ENCODE peak calls at places on chromosomes 1 and 21, in five cellular contexts. B, G, J, T and K are unnamed samples.

GRCh38 chr1:112454316-112454715 is 54.4 kb upstream of the WNT2B start:
- DNase-seq in B (no peak), J (no peak), T (no peak), G (no peak), K (no peak)

GRCh38 chr1:30809514-30810263 is 52.1 kb upstream of the LAPTM5 start:
- DNase-seq in B (no peak), J (peak; percentile 87), T (no peak), G (peak; percentile 31), K (no peak)

GRCh38 chr1:37741130-37741529 is 23.8 kb downstream of the EPHA10 start:
- DNase-seq in J (peak; percentile 20), T (no peak), B (no peak), G (no peak), K (no peak)

GRCh38 chr1:180042994-180043622 is 88.5 kb downstream of the CEP350 start:
- DNase-seq in J (peak; percentile 45), T (no peak), G (no peak), B (no peak), K (no peak)

GRCh38 chr1:160083968-160084770 is 2.8 kb downstream of the KCNJ9 start:
- DNase-seq in J (peak; percentile 29), B (peak; percentile 93), T (peak; percentile 63), G (peak; percentile 78), K (no peak)

GRCh38 chr1:224644553-224645154 is 28.5 kb downstream of the CNIH3 start:
- DNase-seq in T (no peak), J (no peak), B (peak; percentile 62), G (peak; percentile 52), K (peak; percentile 64)

GRCh38 chr1:11535761-11536572 is 57.0 kb downstream of the DISP3 start:
- DNase-seq in G (no peak), J (no peak), T (no peak), B (no peak), K (no peak)

GRCh38 chr1:74422379-74423155 is 89.8 kb downstream of the LRRC53 start:
- DNase-seq in T (no peak), G (no peak), B (no peak), J (peak; percentile 64), K (no peak)

GRCh38 chr1:36306902-36307456 is 811 bp downstream of the SH3D21 start:
- DNase-seq in J (peak; percentile 90), B (peak; percentile 93), T (peak; percentile 93), G (peak; percentile 99), K (peak; percentile 97)

GRCh38 chr1:68231627-68232303 is 558 bp downstream of the WLS start:
- DNase-seq in B (peak; percentile 85), T (peak; percentile 48), G (peak; percentile 90), J (peak; percentile 79), K (no peak)

GRCh38 chr1:44531785-44532566 is 126.9 kb downstream of the RNF220 start:
- DNase-seq in J (peak; percentile 76), T (no peak), B (no peak), G (no peak), K (no peak)

GRCh38 chr1:28163496-28164120 is 12.9 kb downstream of the PTAFR start:
- DNase-seq in T (no peak), G (no peak), B (no peak), J (peak; percentile 52), K (no peak)

GRCh38 chr1:167491586-167492408 is 26.5 kb downstream of the CD247 start:
- DNase-seq in B (no peak), G (peak; percentile 50), T (no peak), J (no peak), K (no peak)

GRCh38 chr1:56404561-56405030 is 174.8 kb downstream of the PLPP3 start:
- DNase-seq in J (peak; percentile 84), T (peak; percentile 24), B (no peak), G (no peak), K (no peak)

GRCh38 chr1:235703516-235703915 is 53.9 kb upstream of the GNG4 start:
- DNase-seq in T (no peak), B (no peak), J (peak; percentile 70), G (no peak), K (no peak)

GRCh38 chr1:244272471-244273261 is 179.0 kb downstream of the ADSS2 start:
- DNase-seq in T (peak; percentile 25), J (peak; percentile 79), B (peak; percentile 76), G (peak; percentile 84), K (peak; percentile 77)

GRCh38 chr1:113940365-113941244 is 11.5 kb downstream of the HIPK1 start:
- DNase-seq in G (no peak), J (no peak), T (no peak), B (no peak), K (peak; percentile 55)

GRCh38 chr1:8463144-8463927 is 145.4 kb downstream of the SLC45A1 start:
- DNase-seq in J (peak; percentile 79), G (no peak), B (peak; percentile 46), T (no peak), K (peak; percentile 42)

GRCh38 chr1:6496360-6496704 is 4.9 kb upstream of the PLEKHG5 start:
- DNase-seq in J (no peak), T (no peak), G (peak; percentile 44), B (no peak), K (no peak)

GRCh38 chr1:234724517-234725176 is 114.7 kb upstream of the IRF2BP2 start:
- DNase-seq in J (no peak), G (peak; percentile 32), T (peak; percentile 75), B (peak; percentile 85), K (no peak)

GRCh38 chr21:26842976-26843911 is 2.0 kb downstream of the ADAMTS1 start:
- DNase-seq in J (peak; percentile 94), B (peak; percentile 97), T (peak; percentile 90), G (peak; percentile 81), K (no peak)

GRCh38 chr1:30633294-30633693 is 90.1 kb downstream of the MATN1 start:
- DNase-seq in T (no peak), J (no peak), B (no peak), G (no peak), K (no peak)

GRCh38 chr1:112698366-112699310 is 8.3 kb downstream of the RHOC start:
- DNase-seq in G (no peak), B (peak; percentile 80), J (no peak), T (peak; percentile 67), K (no peak)

GRCh38 chr1:243495442-243496172 is 239.8 kb downstream of the SDCCAG8 start:
- DNase-seq in T (peak; percentile 29), B (no peak), G (no peak), J (peak; percentile 64), K (no peak)

GRCh38 chr1:203480084-203480483 is 4.5 kb downstream of the PRELP start:
- DNase-seq in B (no peak), G (no peak), T (no peak), J (peak; percentile 48), K (no peak)

GRCh38 chr1:203478986-203479385 is 3.4 kb downstream of the PRELP start:
- DNase-seq in T (no peak), J (no peak), B (no peak), G (peak; percentile 57), K (no peak)

GRCh38 chr1:203479646-203480045 is 4.0 kb downstream of the PRELP start:
- DNase-seq in T (no peak), B (no peak), J (no peak), G (no peak), K (no peak)

GRCh38 chr1:203477748-203478147 is 2.1 kb downstream of the PRELP start:
- DNase-seq in B (no peak), T (no peak), G (no peak), J (no peak), K (no peak)

GRCh38 chr1:203478231-203478630 is 2.6 kb downstream of the PRELP start:
- DNase-seq in G (no peak), T (no peak), B (no peak), J (no peak), K (no peak)
- H3K27ac ChIP-seq in G (no peak overlapping the region), T (peak overlapping the region; percentile 30), B (no peak overlapping the region), J (no peak overlapping the region), K (no peak overlapping the region)

GRCh38 chr1:218315638-218316037 is 29.5 kb upstream of the TGFB2 start:
- DNase-seq in J (no peak), T (no peak), B (no peak), G (no peak), K (no peak)

GRCh38 chr1:218312509-218312908 is 27.4 kb downstream of the RRP15 start:
- DNase-seq in G (no peak), J (peak; percentile 52), B (no peak), T (no peak), K (no peak)

GRCh38 chr1:218322762-218323161 is 22.4 kb upstream of the TGFB2 start:
- DNase-seq in B (no peak), G (no peak), J (no peak), T (no peak), K (no peak)

DNA sequence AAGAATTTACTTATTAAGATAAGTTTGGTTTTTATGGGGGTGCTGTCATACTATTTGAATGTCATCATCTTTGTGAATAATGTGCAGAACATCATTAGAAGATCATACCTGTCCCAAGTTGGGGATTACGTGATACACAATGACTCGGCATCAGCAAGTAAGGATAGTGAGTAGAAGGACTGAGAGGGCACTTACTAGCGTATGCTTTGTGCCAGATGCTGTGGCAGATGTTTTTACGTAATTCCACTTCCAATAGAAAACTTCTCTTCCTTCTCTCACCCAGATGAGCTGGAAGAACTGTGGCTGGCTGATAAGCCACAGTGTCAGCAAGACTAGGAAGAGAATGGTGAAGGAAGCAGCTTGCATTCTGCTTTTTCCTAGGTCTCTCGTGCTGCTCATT is 28.1 kb upstream of the TGFB2 start:
- DNase-seq in G (no peak), T (no peak), B (no peak), J (no peak), K (no peak)
- H3K27ac ChIP-seq in G (peak overlapping the region; percentile 38), T (no peak overlapping the region), B (no peak overlapping the region), J (no peak overlapping the region), K (no peak overlapping the region)

GRCh38 chr1:40337448-40337847 is 20.4 kb upstream of the COL9A2 start:
- DNase-seq in J (no peak), T (no peak), G (no peak), B (no peak), K (no peak)

GRCh38 chr1:40341509-40342380 is 24.7 kb upstream of the COL9A2 start:
- DNase-seq in B (no peak), G (no peak), T (no peak), J (no peak), K (peak; percentile 50)

GRCh38 chr1:40338745-40339419 is 21.8 kb upstream of the COL9A2 start:
- DNase-seq in J (peak; percentile 61), T (peak; percentile 80), G (peak; percentile 85), B (peak; percentile 90), K (peak; percentile 88)

GRCh38 chr1:40344597-40344996 is 27.5 kb upstream of the COL9A2 start:
- DNase-seq in B (peak; percentile 23), G (no peak), T (no peak), J (peak; percentile 65), K (peak; percentile 45)

GRCh38 chr1:40339420-40340323 is 22.6 kb upstream of the COL9A2 start:
- DNase-seq in B (peak; percentile 8), J (no peak), G (no peak), T (no peak), K (no peak)
- H3K27ac ChIP-seq in B (no peak overlapping the region), J (no peak overlapping the region), G (no peak overlapping the region), T (no peak overlapping the region), K (no peak overlapping the region)

GRCh38 chr1:230332429-230333088 is 93.6 kb downstream of the PGBD5 start:
- DNase-seq in G (peak; percentile 61), B (no peak), T (no peak), J (peak; percentile 40), K (no peak)

GRCh38 chr1:230334447-230334837 is 91.7 kb downstream of the PGBD5 start:
- DNase-seq in T (no peak), J (no peak), B (no peak), G (no peak), K (no peak)

GRCh38 chr1:230335861-230336549 is 90.1 kb downstream of the PGBD5 start:
- DNase-seq in J (no peak), T (no peak), G (no peak), B (no peak), K (no peak)

GRCh38 chr1:230337266-230337665 is 88.9 kb downstream of the PGBD5 start:
- DNase-seq in G (no peak), J (no peak), B (no peak), T (no peak), K (no peak)

GRCh38 chr1:230333590-230334446 is 92.3 kb downstream of the PGBD5 start:
- DNase-seq in T (no peak), G (no peak), B (no peak), J (no peak), K (no peak)
- H3K27ac ChIP-seq in T (no peak overlapping the region), G (no peak overlapping the region), B (no peak overlapping the region), J (no peak overlapping the region), K (no peak overlapping the region)